ENCODE peak calls at places on chromosome 14, in four cellular contexts. B, Q, K and H are unnamed samples.

GRCh38 chr14:94079891-94080605 is 954 bp downstream of the DDX24 start:
- DNase-seq in B (no peak), Q (no peak), K (no peak), H (no peak)

GRCh38 chr14:89746654-89747053 is 207.9 kb downstream of the EFCAB11 start:
- DNase-seq in B (no peak), Q (no peak), K (no peak), H (no peak)

GRCh38 chr14:42299692-42300091 is 693.0 kb downstream of the LRFN5 start:
- DNase-seq in B (peak; percentile 12), Q (peak; percentile 82), K (no peak), H (no peak)

GRCh38 chr14:85634205-85634604 is 104.3 kb downstream of the FLRT2 start:
- DNase-seq in B (no peak), Q (peak; percentile 5), K (no peak), H (no peak)

GRCh38 chr14:68825729-68826128 is 32.9 kb upstream of the ZFP36L1 start:
- DNase-seq in B (no peak), Q (no peak), K (no peak), H (no peak)

GRCh38 chr14:98931911-98932310 is 340.1 kb downstream of the BCL11B start:
- DNase-seq in B (no peak), Q (no peak), K (no peak), H (no peak)

GRCh38 chr14:79567306-79567705 is 644.0 kb downstream of the DIO2 start:
- DNase-seq in B (no peak), Q (no peak), K (no peak), H (no peak)

GRCh38 chr14:96213871-96214465 is 9.3 kb downstream of the BDKRB2 start:
- DNase-seq in B (no peak), Q (no peak), K (no peak), H (no peak)

GRCh38 chr14:31582286-31582691 is 21.1 kb downstream of the NUBPL start:
- DNase-seq in B (no peak), Q (no peak), K (no peak), H (no peak)

GRCh38 chr14:71231521-71232393 is 324.5 kb downstream of the PCNX1 start:
- DNase-seq in B (no peak), Q (no peak), K (no peak), H (no peak)

GRCh38 chr14:96616168-96616681 is 114.0 kb downstream of the PAPOLA start:
- DNase-seq in B (no peak), Q (no peak), K (no peak), H (no peak)

GRCh38 chr14:95774265-95775160 is 60.6 kb upstream of the TCL1A start:
- DNase-seq in B (peak; percentile 41), Q (peak; percentile 53), K (no peak), H (peak; percentile 72)

GRCh38 chr14:77097006-77097688 is 911 bp upstream of the CIPC start:
- DNase-seq in B (peak; percentile 25), Q (peak; percentile 45), K (no peak), H (no peak)

GRCh38 chr14:43706901-43707300 is 800.2 kb downstream of the FSCB start:
- DNase-seq in B (peak; percentile 10), Q (no peak), K (no peak), H (no peak)

GRCh38 chr14:23106747-23107045 is 1.9 kb upstream of the CIROP start:
- DNase-seq in B (no peak), Q (no peak), K (no peak), H (no peak)

GRCh38 chr14:32998433-32998832 is 59.8 kb downstream of the NPAS3 start:
- DNase-seq in B (peak; percentile 29), Q (peak; percentile 31), K (no peak), H (no peak)

GRCh38 chr14:76958975-76959710 is 69.4 kb downstream of the IRF2BPL start:
- DNase-seq in B (peak; percentile 86), Q (peak; percentile 98), K (no peak), H (no peak)

GRCh38 chr14:91985521-91986255 is 38.2 kb upstream of the FBLN5 start:
- DNase-seq in B (no peak), Q (no peak), K (no peak), H (no peak)

GRCh38 chr14:31206536-31207286 is 882 bp downstream of the HECTD1 start:
- DNase-seq in B (no peak), Q (peak; percentile 44), K (peak; percentile 44), H (peak; percentile 46)

GRCh38 chr14:70894868-70895267 is 12.4 kb upstream of the PCNX1 start:
- DNase-seq in B (no peak), Q (no peak), K (no peak), H (no peak)

GRCh38 chr14:95514131-95515079 is 2.0 kb downstream of the SYNE3 start:
- DNase-seq in B (no peak), Q (no peak), K (no peak), H (no peak)

GRCh38 chr14:49993565-49993964 is 100.7 kb downstream of the ARF6 start:
- DNase-seq in B (no peak), Q (no peak), K (no peak), H (no peak)

GRCh38 chr14:77498120-77498979 is at the start of gene ISM2:
- DNase-seq in B (peak; percentile 32), Q (peak; percentile 51), K (peak; percentile 3), H (peak; percentile 77)

GRCh38 chr14:99205086-99205688 is 66.8 kb downstream of the BCL11B start:
- DNase-seq in B (no peak), Q (no peak), K (no peak), H (no peak)

GRCh38 chr14:51395361-51395849 is 155.4 kb downstream of the TMX1 start:
- DNase-seq in B (peak; percentile 53), Q (peak; percentile 50), K (no peak), H (no peak)

GRCh38 chr14:36935976-36936678 is 236.3 kb downstream of the SLC25A21 start:
- DNase-seq in B (no peak), Q (peak; percentile 9), K (no peak), H (no peak)

GRCh38 chr14:57136669-57137068 is 132.0 kb downstream of the EXOC5 start:
- DNase-seq in B (no peak), Q (no peak), K (peak; percentile 7), H (no peak)

GRCh38 chr14:23185046-23185445 is 1.6 kb upstream of the SLC7A8 start:
- DNase-seq in B (no peak), Q (no peak), K (no peak), H (no peak)

GRCh38 chr14:54683882-54684794 is 117.2 kb downstream of the SAMD4A start:
- DNase-seq in B (no peak), Q (peak; percentile 45), K (no peak), H (no peak)